ENCODE peak calls at places on chromosome 1, in nine cellular contexts. A is T-cell; X is progenitor cell of endocrine pancreas; N is choroid plexus epithelial cell; O is Daoy; R is hepatocyte; T is Peyer's patch; Y is coronary artery; H is CD4-positive, CD25-positive, alpha-beta regulatory T cell. U is an unnamed sample.

GRCh38 chr1:234533034-234533571 is 54.1 kb upstream of the TARBP1 start:
- DNase-seq in N (peak), R (peak), T (no peak), Y (peak), H (no peak), A (no peak), O (peak), X (no peak), U (peak)

GRCh38 chr1:61244114-61244513 is 161.8 kb downstream of the NFIA start:
- DNase-seq in X (no peak), R (peak), H (no peak), O (peak), N (peak), Y (no peak), A (no peak), T (no peak), U (peak)

GRCh38 chr1:234934611-234935033 is 194.0 kb downstream of the TOMM20 start:
- DNase-seq in H (no peak), A (no peak), Y (no peak), T (no peak), O (peak), N (peak), R (no peak), X (no peak), U (peak)

GRCh38 chr1:19430121-19431068 is 54.9 kb downstream of the CAPZB start:
- DNase-seq in R (peak), X (no peak), Y (no peak), O (peak), A (no peak), N (peak), H (no peak), T (no peak), U (no peak)

GRCh38 chr1:188240772-188241406 is 1412.1 kb downstream of the PLA2G4A start:
- DNase-seq in H (no peak), Y (no peak), O (no peak), R (no peak), T (no peak), X (no peak), A (no peak), N (no peak), U (no peak)

GRCh38 chr1:12604114-12604874 is 13.7 kb downstream of the DHRS3 start:
- DNase-seq in X (no peak), H (peak), N (peak), O (peak), R (peak), T (no peak), Y (no peak), A (peak), U (peak)

GRCh38 chr1:149848811-149849210 is 50.6 kb upstream of the BOLA1 start:
- DNase-seq in T (no peak), X (no peak), A (no peak), Y (no peak), R (no peak), O (no peak), H (no peak), N (no peak), U (no peak)

GRCh38 chr1:38243106-38243505 is 196.5 kb upstream of the POU3F1 start:
- DNase-seq in R (peak), N (no peak), X (no peak), Y (no peak), H (no peak), T (peak), A (no peak), O (peak), U (no peak)

GRCh38 chr1:220409751-220410370 is 118.1 kb upstream of the MARK1 start:
- DNase-seq in N (no peak), A (no peak), R (no peak), Y (no peak), H (no peak), T (no peak), O (no peak), X (no peak), U (peak)

GRCh38 chr1:165580931-165581871 is 37.4 kb downstream of the LRRC52 start:
- DNase-seq in X (no peak), A (no peak), T (no peak), R (no peak), N (peak), H (no peak), Y (no peak), O (no peak), U (no peak)